ENCODE peak calls at places on chromosomes 6 and 20, in ten cellular contexts. One of them, this sample, is unnamed.
A peak's percentile ranks its signal among the peaks of the same experiment; 100 is the strongest.

GRCh38 chr6:124795879-124796838 is 166.1 kb upstream of the RNF217 start:
- DNase-seq in neural progenitor cell: peak; percentile 73
- DNase-seq in H9: peak; percentile 42
- DNase-seq in right cardiac atrium: peak; percentile 20
- DNase-seq in naive thymus-derived CD4-positive, alpha-beta T cell: no peak
- DNase-seq in heart left ventricle: peak; percentile 50
- DNase-seq in lower lobe of right lung: no peak
- DNase-seq in pancreas: no peak
- DNase-seq in transverse colon: no peak
- DNase-seq in WERI-Rb-1: peak; percentile 39
- DNase-seq in this sample: no peak

GRCh38 chr6:134657751-134658522 is 292.0 kb downstream of the ALDH8A1 start:
- DNase-seq in neural progenitor cell: no peak
- DNase-seq in H9: no peak
- DNase-seq in right cardiac atrium: no peak
- DNase-seq in naive thymus-derived CD4-positive, alpha-beta T cell: no peak
- DNase-seq in heart left ventricle: no peak
- DNase-seq in lower lobe of right lung: no peak
- DNase-seq in pancreas: no peak
- DNase-seq in transverse colon: no peak
- DNase-seq in WERI-Rb-1: no peak
- DNase-seq in this sample: no peak

GRCh38 chr6:167555836-167556235 is 230.9 kb downstream of the TTLL2 start:
- DNase-seq in neural progenitor cell: no peak
- DNase-seq in H9: no peak
- DNase-seq in right cardiac atrium: no peak
- DNase-seq in naive thymus-derived CD4-positive, alpha-beta T cell: no peak
- DNase-seq in heart left ventricle: no peak
- DNase-seq in lower lobe of right lung: no peak
- DNase-seq in pancreas: no peak
- DNase-seq in transverse colon: no peak
- DNase-seq in WERI-Rb-1: no peak
- DNase-seq in this sample: no peak

GRCh38 chr6:125183391-125183790 is 29.8 kb downstream of the TPD52L1 start:
- DNase-seq in neural progenitor cell: no peak
- DNase-seq in H9: no peak
- DNase-seq in right cardiac atrium: no peak
- DNase-seq in naive thymus-derived CD4-positive, alpha-beta T cell: no peak
- DNase-seq in heart left ventricle: no peak
- DNase-seq in lower lobe of right lung: no peak
- DNase-seq in pancreas: no peak
- DNase-seq in transverse colon: no peak
- DNase-seq in WERI-Rb-1: no peak
- DNase-seq in this sample: no peak

GRCh38 chr6:1700283-1700967 is 90.7 kb downstream of the FOXC1 start:
- DNase-seq in neural progenitor cell: no peak
- DNase-seq in H9: no peak
- DNase-seq in right cardiac atrium: no peak
- DNase-seq in naive thymus-derived CD4-positive, alpha-beta T cell: no peak
- DNase-seq in heart left ventricle: no peak
- DNase-seq in lower lobe of right lung: no peak
- DNase-seq in pancreas: no peak
- DNase-seq in transverse colon: no peak
- DNase-seq in WERI-Rb-1: no peak
- DNase-seq in this sample: no peak

GRCh38 chr20:22904905-22905304 is 130.2 kb upstream of the SSTR4 start:
- DNase-seq in neural progenitor cell: no peak
- DNase-seq in H9: no peak
- DNase-seq in right cardiac atrium: no peak
- DNase-seq in naive thymus-derived CD4-positive, alpha-beta T cell: no peak
- DNase-seq in heart left ventricle: no peak
- DNase-seq in lower lobe of right lung: no peak
- DNase-seq in pancreas: no peak
- DNase-seq in transverse colon: no peak
- DNase-seq in WERI-Rb-1: no peak
- DNase-seq in this sample: no peak

GRCh38 chr6:34150766-34151165 is 4.9 kb upstream of the GRM4 start:
- DNase-seq in neural progenitor cell: peak; percentile 1
- DNase-seq in H9: peak; percentile 43
- DNase-seq in right cardiac atrium: no peak
- DNase-seq in naive thymus-derived CD4-positive, alpha-beta T cell: no peak
- DNase-seq in heart left ventricle: no peak
- DNase-seq in lower lobe of right lung: no peak
- DNase-seq in pancreas: no peak
- DNase-seq in transverse colon: no peak
- DNase-seq in WERI-Rb-1: peak; percentile 49
- DNase-seq in this sample: no peak

GRCh38 chr6:57262901-57263694 is 41.0 kb upstream of the RAB23 start:
- DNase-seq in neural progenitor cell: no peak
- DNase-seq in H9: no peak
- DNase-seq in right cardiac atrium: peak; percentile 35
- DNase-seq in naive thymus-derived CD4-positive, alpha-beta T cell: no peak
- DNase-seq in heart left ventricle: no peak
- DNase-seq in lower lobe of right lung: no peak
- DNase-seq in pancreas: no peak
- DNase-seq in transverse colon: no peak
- DNase-seq in WERI-Rb-1: no peak
- DNase-seq in this sample: no peak

GRCh38 chr6:168028181-168028580 is 30.7 kb downstream of the KIF25 start:
- DNase-seq in neural progenitor cell: no peak
- DNase-seq in H9: no peak
- DNase-seq in right cardiac atrium: no peak
- DNase-seq in naive thymus-derived CD4-positive, alpha-beta T cell: no peak
- DNase-seq in heart left ventricle: no peak
- DNase-seq in lower lobe of right lung: no peak
- DNase-seq in pancreas: no peak
- DNase-seq in transverse colon: no peak
- DNase-seq in WERI-Rb-1: peak; percentile 37
- DNase-seq in this sample: no peak

GRCh38 chr20:56885521-56885920 is 256.4 kb downstream of the TFAP2C start:
- DNase-seq in neural progenitor cell: no peak
- DNase-seq in H9: no peak
- DNase-seq in right cardiac atrium: no peak
- DNase-seq in naive thymus-derived CD4-positive, alpha-beta T cell: no peak
- DNase-seq in heart left ventricle: no peak
- DNase-seq in lower lobe of right lung: no peak
- DNase-seq in pancreas: no peak
- DNase-seq in transverse colon: no peak
- DNase-seq in WERI-Rb-1: no peak
- DNase-seq in this sample: no peak

GRCh38 chr6:141848029-141848890 is 284.5 kb upstream of the GJE1 start:
- DNase-seq in neural progenitor cell: no peak
- DNase-seq in H9: no peak
- DNase-seq in right cardiac atrium: no peak
- DNase-seq in naive thymus-derived CD4-positive, alpha-beta T cell: no peak
- DNase-seq in heart left ventricle: no peak
- DNase-seq in lower lobe of right lung: no peak
- DNase-seq in pancreas: no peak
- DNase-seq in transverse colon: peak; percentile 8
- DNase-seq in WERI-Rb-1: no peak
- DNase-seq in this sample: peak; percentile 22

GRCh38 chr20:23145281-23145700 is 59.2 kb upstream of the CD93 start:
- DNase-seq in neural progenitor cell: no peak
- DNase-seq in H9: no peak
- DNase-seq in right cardiac atrium: no peak
- DNase-seq in naive thymus-derived CD4-positive, alpha-beta T cell: no peak
- DNase-seq in heart left ventricle: no peak
- DNase-seq in lower lobe of right lung: no peak
- DNase-seq in pancreas: no peak
- DNase-seq in transverse colon: peak; percentile 8
- DNase-seq in WERI-Rb-1: no peak
- DNase-seq in this sample: no peak

GRCh38 chr20:31833130-31833930 is 12.1 kb downstream of the FOXS1 start:
- DNase-seq in neural progenitor cell: peak; percentile 87
- DNase-seq in H9: peak; percentile 94
- DNase-seq in right cardiac atrium: peak; percentile 65
- DNase-seq in naive thymus-derived CD4-positive, alpha-beta T cell: peak; percentile 20
- DNase-seq in heart left ventricle: peak; percentile 66
- DNase-seq in lower lobe of right lung: peak; percentile 74
- DNase-seq in pancreas: peak; percentile 62
- DNase-seq in transverse colon: peak; percentile 60
- DNase-seq in WERI-Rb-1: peak; percentile 86
- DNase-seq in this sample: peak; percentile 18

GRCh38 chr6:170096191-170096802 is 194.6 kb downstream of the DLL1 start:
- DNase-seq in neural progenitor cell: peak; percentile 44
- DNase-seq in H9: peak; percentile 21
- DNase-seq in right cardiac atrium: no peak
- DNase-seq in naive thymus-derived CD4-positive, alpha-beta T cell: no peak
- DNase-seq in heart left ventricle: no peak
- DNase-seq in lower lobe of right lung: no peak
- DNase-seq in pancreas: peak; percentile 2
- DNase-seq in transverse colon: no peak
- DNase-seq in WERI-Rb-1: no peak
- DNase-seq in this sample: no peak

GRCh38 chr20:58981564-58982364 is 708 bp downstream of the NELFCD start:
- DNase-seq in neural progenitor cell: no peak
- DNase-seq in H9: no peak
- DNase-seq in right cardiac atrium: no peak
- DNase-seq in naive thymus-derived CD4-positive, alpha-beta T cell: peak; percentile 19
- DNase-seq in heart left ventricle: no peak
- DNase-seq in lower lobe of right lung: no peak
- DNase-seq in pancreas: no peak
- DNase-seq in transverse colon: no peak
- DNase-seq in WERI-Rb-1: no peak
- DNase-seq in this sample: peak; percentile 31

GRCh38 chr6:148507774-148508173 is 165.1 kb downstream of the SASH1 start:
- DNase-seq in neural progenitor cell: peak; percentile 17
- DNase-seq in H9: no peak
- DNase-seq in right cardiac atrium: no peak
- DNase-seq in naive thymus-derived CD4-positive, alpha-beta T cell: no peak
- DNase-seq in heart left ventricle: no peak
- DNase-seq in lower lobe of right lung: no peak
- DNase-seq in pancreas: no peak
- DNase-seq in transverse colon: no peak
- DNase-seq in WERI-Rb-1: no peak
- DNase-seq in this sample: no peak

GRCh38 chr6:34537922-34538550 is 18.1 kb downstream of the SPDEF start:
- DNase-seq in neural progenitor cell: no peak
- DNase-seq in H9: no peak
- DNase-seq in right cardiac atrium: no peak
- DNase-seq in naive thymus-derived CD4-positive, alpha-beta T cell: no peak
- DNase-seq in heart left ventricle: no peak
- DNase-seq in lower lobe of right lung: no peak
- DNase-seq in pancreas: no peak
- DNase-seq in transverse colon: no peak
- DNase-seq in WERI-Rb-1: no peak
- DNase-seq in this sample: no peak

GRCh38 chr6:168683621-168684020 is 242.6 kb downstream of the SMOC2 start:
- DNase-seq in neural progenitor cell: peak; percentile 71
- DNase-seq in H9: no peak
- DNase-seq in right cardiac atrium: no peak
- DNase-seq in naive thymus-derived CD4-positive, alpha-beta T cell: no peak
- DNase-seq in heart left ventricle: no peak
- DNase-seq in lower lobe of right lung: no peak
- DNase-seq in pancreas: no peak
- DNase-seq in transverse colon: no peak
- DNase-seq in WERI-Rb-1: peak; percentile 69
- DNase-seq in this sample: no peak

GRCh38 chr20:20321134-20321533 is 46.8 kb upstream of the INSM1 start:
- DNase-seq in neural progenitor cell: no peak
- DNase-seq in H9: no peak
- DNase-seq in right cardiac atrium: no peak
- DNase-seq in naive thymus-derived CD4-positive, alpha-beta T cell: no peak
- DNase-seq in heart left ventricle: no peak
- DNase-seq in lower lobe of right lung: no peak
- DNase-seq in pancreas: no peak
- DNase-seq in transverse colon: no peak
- DNase-seq in WERI-Rb-1: no peak
- DNase-seq in this sample: no peak

GRCh38 chr6:149948616-149949015 is 6.8 kb downstream of the ULBP2 start:
- DNase-seq in neural progenitor cell: no peak
- DNase-seq in H9: no peak
- DNase-seq in right cardiac atrium: no peak
- DNase-seq in naive thymus-derived CD4-positive, alpha-beta T cell: no peak
- DNase-seq in heart left ventricle: no peak
- DNase-seq in lower lobe of right lung: no peak
- DNase-seq in pancreas: no peak
- DNase-seq in transverse colon: no peak
- DNase-seq in WERI-Rb-1: no peak
- DNase-seq in this sample: no peak
- H3K27me3 ChIP-seq in neural progenitor cell: peaks cover 90% of the 10 kb centered on the region
- H3K27me3 ChIP-seq in H9: peaks cover 27% of the 10 kb centered on the region
- H3K27me3 ChIP-seq in right cardiac atrium: no peaks in the 10 kb centered on the region
- H3K27me3 ChIP-seq in naive thymus-derived CD4-positive, alpha-beta T cell: peaks cover 8% of the 10 kb centered on the region
- H3K27me3 ChIP-seq in heart left ventricle: peaks cover 10% of the 10 kb centered on the region
- H3K27me3 ChIP-seq in lower lobe of right lung: peaks cover 37% of the 10 kb centered on the region
- H3K27me3 ChIP-seq in pancreas: peaks cover 19% of the 10 kb centered on the region
- H3K27me3 ChIP-seq in transverse colon: peaks cover 66% of the 10 kb centered on the region
- H3K27me3 ChIP-seq in WERI-Rb-1: peaks cover 20% of the 10 kb centered on the region
- H3K27me3 ChIP-seq in this sample: no peaks in the 10 kb centered on the region

GRCh38 chr20:62737971-62738881 is 29.6 kb downstream of the NTSR1 start:
- DNase-seq in neural progenitor cell: peak; percentile 41
- DNase-seq in H9: no peak
- DNase-seq in right cardiac atrium: no peak
- DNase-seq in naive thymus-derived CD4-positive, alpha-beta T cell: no peak
- DNase-seq in heart left ventricle: no peak
- DNase-seq in lower lobe of right lung: peak; percentile 43
- DNase-seq in pancreas: no peak
- DNase-seq in transverse colon: peak; percentile 6
- DNase-seq in WERI-Rb-1: no peak
- DNase-seq in this sample: no peak
- H3K27me3 ChIP-seq in neural progenitor cell: peaks cover 3% of the 10 kb centered on the region
- H3K27me3 ChIP-seq in H9: no peaks in the 10 kb centered on the region
- H3K27me3 ChIP-seq in right cardiac atrium: no peaks in the 10 kb centered on the region
- H3K27me3 ChIP-seq in naive thymus-derived CD4-positive, alpha-beta T cell: no peaks in the 10 kb centered on the region
- H3K27me3 ChIP-seq in heart left ventricle: peaks cover 6% of the 10 kb centered on the region
- H3K27me3 ChIP-seq in lower lobe of right lung: peaks cover 48% of the 10 kb centered on the region
- H3K27me3 ChIP-seq in pancreas: no peaks in the 10 kb centered on the region
- H3K27me3 ChIP-seq in transverse colon: peaks cover 26% of the 10 kb centered on the region
- H3K27me3 ChIP-seq in WERI-Rb-1: no peaks in the 10 kb centered on the region
- H3K27me3 ChIP-seq in this sample: no peaks in the 10 kb centered on the region

DNA sequence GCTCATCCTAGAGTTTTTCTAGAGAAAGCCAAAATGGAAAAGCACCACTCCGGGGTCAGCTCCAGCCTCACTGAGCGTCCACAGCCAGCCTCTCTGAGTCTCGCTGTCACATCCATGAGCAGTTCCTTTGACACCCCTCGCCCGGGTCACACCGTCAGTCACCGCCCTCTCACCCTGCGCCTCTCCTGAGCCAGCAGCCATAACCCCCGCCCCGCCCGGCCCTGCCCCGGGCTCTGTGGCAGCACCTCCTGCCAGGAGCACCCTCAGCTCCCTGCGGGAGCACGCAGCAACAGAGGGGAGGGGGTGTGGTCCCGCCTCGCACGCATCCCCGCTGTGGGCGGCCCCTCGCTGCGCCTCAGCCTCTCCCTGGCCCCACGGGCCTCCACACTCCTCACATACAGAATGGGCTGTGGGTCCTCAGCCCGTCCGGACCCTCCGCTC is 267.7 kb downstream of the TAF4 start:
- DNase-seq in neural progenitor cell: no peak
- DNase-seq in H9: no peak
- DNase-seq in right cardiac atrium: no peak
- DNase-seq in naive thymus-derived CD4-positive, alpha-beta T cell: no peak
- DNase-seq in heart left ventricle: no peak
- DNase-seq in lower lobe of right lung: peak; percentile 28
- DNase-seq in pancreas: no peak
- DNase-seq in transverse colon: no peak
- DNase-seq in WERI-Rb-1: no peak
- DNase-seq in this sample: no peak
- H3K27me3 ChIP-seq in neural progenitor cell: no peaks in the 10 kb centered on the region
- H3K27me3 ChIP-seq in H9: peaks cover 2% of the 10 kb centered on the region
- H3K27me3 ChIP-seq in right cardiac atrium: no peaks in the 10 kb centered on the region
- H3K27me3 ChIP-seq in naive thymus-derived CD4-positive, alpha-beta T cell: no peaks in the 10 kb centered on the region
- H3K27me3 ChIP-seq in heart left ventricle: peaks cover 4% of the 10 kb centered on the region
- H3K27me3 ChIP-seq in lower lobe of right lung: peaks cover 31% of the 10 kb centered on the region
- H3K27me3 ChIP-seq in pancreas: peaks cover 5% of the 10 kb centered on the region
- H3K27me3 ChIP-seq in transverse colon: peaks cover 14% of the 10 kb centered on the region
- H3K27me3 ChIP-seq in WERI-Rb-1: peaks cover 86% of the 10 kb centered on the region
- H3K27me3 ChIP-seq in this sample: no peaks in the 10 kb centered on the region

GRCh38 chr6:89145962-89146747 is at the start of gene PM20D2:
- DNase-seq in neural progenitor cell: peak; percentile 79
- DNase-seq in H9: peak; percentile 72
- DNase-seq in right cardiac atrium: peak; percentile 72
- DNase-seq in naive thymus-derived CD4-positive, alpha-beta T cell: peak; percentile 58
- DNase-seq in heart left ventricle: peak; percentile 74
- DNase-seq in lower lobe of right lung: peak; percentile 75
- DNase-seq in pancreas: peak; percentile 72
- DNase-seq in transverse colon: peak; percentile 77
- DNase-seq in WERI-Rb-1: peak; percentile 86
- DNase-seq in this sample: peak; percentile 64
- H3K27me3 ChIP-seq in neural progenitor cell: peaks cover 37% of the 10 kb centered on the region
- H3K27me3 ChIP-seq in H9: peaks cover 10% of the 10 kb centered on the region
- H3K27me3 ChIP-seq in right cardiac atrium: no peaks in the 10 kb centered on the region
- H3K27me3 ChIP-seq in naive thymus-derived CD4-positive, alpha-beta T cell: no peaks in the 10 kb centered on the region
- H3K27me3 ChIP-seq in heart left ventricle: no peaks in the 10 kb centered on the region
- H3K27me3 ChIP-seq in lower lobe of right lung: no peaks in the 10 kb centered on the region
- H3K27me3 ChIP-seq in pancreas: no peaks in the 10 kb centered on the region
- H3K27me3 ChIP-seq in transverse colon: no peaks in the 10 kb centered on the region
- H3K27me3 ChIP-seq in WERI-Rb-1: no peaks in the 10 kb centered on the region
- H3K27me3 ChIP-seq in this sample: no peaks in the 10 kb centered on the region

This sample was measured in small intestine.